ENCODE peak calls at places on chromosomes 7 and 10, in six cellular contexts. One of them, this sample, is unnamed.

GRCh38 chr10:96509017-96509641 is 4.6 kb downstream of the TLL2 start:
- DNase-seq in cardiac fibroblast: peak
- DNase-seq in endothelial cell: no peak
- DNase-seq in left lung: no peak
- DNase-seq in BJ: peak
- DNase-seq in H9: peak
- DNase-seq in this sample: peak

GRCh38 chr7:14403587-14403986 is 414.1 kb upstream of the ETV1 start:
- DNase-seq in cardiac fibroblast: no peak
- DNase-seq in endothelial cell: no peak
- DNase-seq in left lung: no peak
- DNase-seq in BJ: no peak
- DNase-seq in H9: no peak
- DNase-seq in this sample: no peak

GRCh38 chr10:12614390-12615003 is 265.1 kb downstream of the CAMK1D start:
- DNase-seq in cardiac fibroblast: peak
- DNase-seq in endothelial cell: no peak
- DNase-seq in left lung: no peak
- DNase-seq in BJ: no peak
- DNase-seq in H9: no peak
- DNase-seq in this sample: no peak

GRCh38 chr10:127989481-127989964 is 82.6 kb downstream of the PTPRE start:
- DNase-seq in cardiac fibroblast: no peak
- DNase-seq in endothelial cell: no peak
- DNase-seq in left lung: no peak
- DNase-seq in BJ: no peak
- DNase-seq in H9: no peak
- DNase-seq in this sample: no peak

GRCh38 chr7:138929969-138930368 is 51.2 kb downstream of the KIAA1549 start:
- DNase-seq in cardiac fibroblast: no peak
- DNase-seq in endothelial cell: no peak
- DNase-seq in left lung: no peak
- DNase-seq in BJ: no peak
- DNase-seq in H9: no peak
- DNase-seq in this sample: no peak

GRCh38 chr7:2956526-2957368 is 86.9 kb downstream of the CARD11 start:
- DNase-seq in cardiac fibroblast: peak
- DNase-seq in endothelial cell: no peak
- DNase-seq in left lung: no peak
- DNase-seq in BJ: no peak
- DNase-seq in H9: no peak
- DNase-seq in this sample: peak

GRCh38 chr7:92072708-92073107 is 61.6 kb downstream of the CYP51A1 start:
- DNase-seq in cardiac fibroblast: no peak
- DNase-seq in endothelial cell: no peak
- DNase-seq in left lung: no peak
- DNase-seq in BJ: no peak
- DNase-seq in H9: no peak
- DNase-seq in this sample: no peak

GRCh38 chr7:1555813-1556540 is at the start of gene TMEM184A:
- DNase-seq in cardiac fibroblast: no peak
- DNase-seq in endothelial cell: no peak
- DNase-seq in left lung: peak
- DNase-seq in BJ: no peak
- DNase-seq in H9: peak
- DNase-seq in this sample: no peak

GRCh38 chr7:100753750-100754149 is 20.4 kb downstream of the ZAN start:
- DNase-seq in cardiac fibroblast: no peak
- DNase-seq in endothelial cell: no peak
- DNase-seq in left lung: no peak
- DNase-seq in BJ: no peak
- DNase-seq in H9: no peak
- DNase-seq in this sample: no peak

GRCh38 chr10:111035542-111035941 is 41.3 kb upstream of the ADRA2A start:
- DNase-seq in cardiac fibroblast: peak
- DNase-seq in endothelial cell: no peak
- DNase-seq in left lung: no peak
- DNase-seq in BJ: no peak
- DNase-seq in H9: no peak
- DNase-seq in this sample: peak

GRCh38 chr10:127159648-127160245 is 36.6 kb downstream of the INSYN2A start:
- DNase-seq in cardiac fibroblast: no peak
- DNase-seq in endothelial cell: no peak
- DNase-seq in left lung: no peak
- DNase-seq in BJ: no peak
- DNase-seq in H9: no peak
- DNase-seq in this sample: no peak

GRCh38 chr10:52226448-52226847 is 87.6 kb upstream of the DKK1 start:
- DNase-seq in cardiac fibroblast: peak
- DNase-seq in endothelial cell: no peak
- DNase-seq in left lung: no peak
- DNase-seq in BJ: peak
- DNase-seq in H9: no peak
- DNase-seq in this sample: peak

GRCh38 chr7:106217089-106217542 is 67.7 kb downstream of the NAMPT start:
- DNase-seq in cardiac fibroblast: peak
- DNase-seq in endothelial cell: no peak
- DNase-seq in left lung: peak
- DNase-seq in BJ: no peak
- DNase-seq in H9: no peak
- DNase-seq in this sample: peak

GRCh38 chr7:142018154-142018553 is 22.5 kb downstream of the MGAM start:
- DNase-seq in cardiac fibroblast: no peak
- DNase-seq in endothelial cell: no peak
- DNase-seq in left lung: no peak
- DNase-seq in BJ: no peak
- DNase-seq in H9: no peak
- DNase-seq in this sample: no peak

GRCh38 chr7:47846117-47846836 is 102.0 kb downstream of the PKD1L1 start:
- DNase-seq in cardiac fibroblast: peak
- DNase-seq in endothelial cell: no peak
- DNase-seq in left lung: no peak
- DNase-seq in BJ: no peak
- DNase-seq in H9: no peak
- DNase-seq in this sample: peak

GRCh38 chr10:130935897-130936550 is 375.5 kb downstream of the TCERG1L start:
- DNase-seq in cardiac fibroblast: no peak
- DNase-seq in endothelial cell: no peak
- DNase-seq in left lung: no peak
- DNase-seq in BJ: no peak
- DNase-seq in H9: peak
- DNase-seq in this sample: no peak

GRCh38 chr10:114561008-114561523 is 97.0 kb downstream of the ABLIM1 start:
- DNase-seq in cardiac fibroblast: no peak
- DNase-seq in endothelial cell: no peak
- DNase-seq in left lung: no peak
- DNase-seq in BJ: no peak
- DNase-seq in H9: no peak
- DNase-seq in this sample: no peak

GRCh38 chr10:35058134-35058533 is 32.0 kb downstream of the CUL2 start:
- DNase-seq in cardiac fibroblast: peak
- DNase-seq in endothelial cell: no peak
- DNase-seq in left lung: no peak
- DNase-seq in BJ: peak
- DNase-seq in H9: no peak
- DNase-seq in this sample: peak

GRCh38 chr7:21497072-21497471 is 45.8 kb upstream of the DNAH11 start:
- DNase-seq in cardiac fibroblast: no peak
- DNase-seq in endothelial cell: peak
- DNase-seq in left lung: no peak
- DNase-seq in BJ: no peak
- DNase-seq in H9: no peak
- DNase-seq in this sample: peak

GRCh38 chr10:93790454-93790853 is 32.7 kb downstream of the LGI1 start:
- DNase-seq in cardiac fibroblast: no peak
- DNase-seq in endothelial cell: no peak
- DNase-seq in left lung: no peak
- DNase-seq in BJ: no peak
- DNase-seq in H9: no peak
- DNase-seq in this sample: no peak

DNA sequence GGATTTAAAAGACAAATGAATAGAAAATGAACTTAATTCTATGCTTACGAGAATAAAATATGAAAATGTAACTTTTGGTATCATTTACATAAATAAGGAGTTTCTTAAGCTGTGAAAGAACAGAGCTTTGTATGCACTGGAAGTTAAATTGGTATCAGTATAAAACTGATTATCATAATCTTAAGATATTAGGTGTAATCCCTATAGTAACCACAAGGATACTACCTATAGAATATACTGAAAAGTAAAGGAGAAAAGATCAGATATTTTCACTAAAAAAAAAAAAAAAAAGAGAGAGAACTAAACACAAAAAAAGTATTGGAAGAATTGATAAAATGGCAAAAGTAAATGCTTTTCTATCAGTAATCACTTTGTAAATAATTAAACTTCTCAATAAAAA is 100.1 kb downstream of the TWIST1 start:
- DNase-seq in cardiac fibroblast: no peak
- DNase-seq in endothelial cell: no peak
- DNase-seq in left lung: no peak
- DNase-seq in BJ: no peak
- DNase-seq in H9: no peak
- DNase-seq in this sample: no peak
- TF ChIP-seq CTCF in cardiac fibroblast: peak
- TF ChIP-seq CTCF in endothelial cell: peak
- TF ChIP-seq CTCF in left lung: no peak
- TF ChIP-seq CTCF in BJ: no peak
- TF ChIP-seq CTCF in H9: peak
- TF ChIP-seq CTCF in this sample: no peak

GRCh38 chr7:19117870-19118608 is 603 bp upstream of the TWIST1 start:
- DNase-seq in cardiac fibroblast: peak
- DNase-seq in endothelial cell: peak
- DNase-seq in left lung: peak
- DNase-seq in BJ: no peak
- DNase-seq in H9: peak
- DNase-seq in this sample: no peak
- TF ChIP-seq CTCF in cardiac fibroblast: peak
- TF ChIP-seq CTCF in endothelial cell: no peak
- TF ChIP-seq CTCF in left lung: no peak
- TF ChIP-seq CTCF in BJ: peak
- TF ChIP-seq CTCF in H9: no peak
- TF ChIP-seq CTCF in this sample: peak

GRCh38 chr7:44103941-44104879 is at the start of gene AEBP1:
- DNase-seq in cardiac fibroblast: peak
- DNase-seq in endothelial cell: peak
- DNase-seq in left lung: no peak
- DNase-seq in BJ: no peak
- DNase-seq in H9: peak
- DNase-seq in this sample: peak
- TF ChIP-seq CTCF in cardiac fibroblast: no peak
- TF ChIP-seq CTCF in endothelial cell: no peak
- TF ChIP-seq CTCF in left lung: no peak
- TF ChIP-seq CTCF in BJ: no peak
- TF ChIP-seq CTCF in H9: no peak
- TF ChIP-seq CTCF in this sample: no peak

GRCh38 chr7:121369462-121369861 is 26.6 kb downstream of the FAM3C start:
- DNase-seq in cardiac fibroblast: peak
- DNase-seq in endothelial cell: no peak
- DNase-seq in left lung: no peak
- DNase-seq in BJ: no peak
- DNase-seq in H9: no peak
- DNase-seq in this sample: peak
- TF ChIP-seq CTCF in cardiac fibroblast: no peak
- TF ChIP-seq CTCF in endothelial cell: no peak
- TF ChIP-seq CTCF in left lung: no peak
- TF ChIP-seq CTCF in BJ: no peak
- TF ChIP-seq CTCF in H9: no peak
- TF ChIP-seq CTCF in this sample: no peak

GRCh38 chr7:150421831-150422230 is 28.6 kb upstream of the GIMAP8 start:
- DNase-seq in cardiac fibroblast: no peak
- DNase-seq in endothelial cell: no peak
- DNase-seq in left lung: no peak
- DNase-seq in BJ: no peak
- DNase-seq in H9: peak
- DNase-seq in this sample: no peak

GRCh38 chr7:150417239-150417638 is 33.2 kb upstream of the GIMAP8 start:
- DNase-seq in cardiac fibroblast: no peak
- DNase-seq in endothelial cell: no peak
- DNase-seq in left lung: no peak
- DNase-seq in BJ: no peak
- DNase-seq in H9: no peak
- DNase-seq in this sample: no peak

GRCh38 chr7:150417863-150418262 is 32.6 kb upstream of the GIMAP8 start:
- DNase-seq in cardiac fibroblast: no peak
- DNase-seq in endothelial cell: no peak
- DNase-seq in left lung: no peak
- DNase-seq in BJ: no peak
- DNase-seq in H9: no peak
- DNase-seq in this sample: no peak

GRCh38 chr7:150420242-150420641 is 30.2 kb upstream of the GIMAP8 start:
- DNase-seq in cardiac fibroblast: no peak
- DNase-seq in endothelial cell: no peak
- DNase-seq in left lung: no peak
- DNase-seq in BJ: no peak
- DNase-seq in H9: peak
- DNase-seq in this sample: no peak

DNA sequence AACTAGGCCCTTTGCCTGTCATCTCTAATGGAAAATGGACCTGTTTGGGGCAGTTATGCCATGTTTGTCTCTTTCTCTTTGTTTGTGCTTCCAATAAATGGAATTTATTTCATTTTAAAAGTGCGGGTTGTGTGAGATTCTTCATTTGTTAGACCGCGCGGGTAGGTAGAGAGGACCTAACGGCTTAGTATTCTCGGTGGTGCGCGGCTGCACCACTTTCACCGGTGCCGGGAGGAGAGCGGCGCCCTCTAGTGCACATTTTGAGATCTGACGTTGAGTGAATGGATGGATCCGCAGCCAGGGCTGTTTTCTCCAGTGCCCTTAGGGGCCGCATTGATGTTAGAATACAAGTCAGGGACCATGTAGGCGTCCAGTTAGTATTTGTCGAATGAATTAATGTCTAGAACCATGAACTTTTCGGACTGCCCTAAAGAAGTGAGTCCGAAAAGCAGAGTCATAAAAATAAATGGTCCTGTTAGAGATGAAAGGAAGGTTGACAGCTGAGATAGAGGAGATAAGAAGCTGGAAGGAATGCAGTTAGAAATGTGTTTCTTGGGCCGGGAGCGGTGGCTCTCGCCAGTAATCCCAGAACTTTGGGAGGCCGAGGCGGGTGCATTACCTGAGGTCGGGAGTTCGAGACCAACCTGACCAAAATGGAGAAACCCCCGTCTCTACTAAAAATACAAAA is 29.3 kb upstream of the GIMAP8 start:
- DNase-seq in cardiac fibroblast: peak
- DNase-seq in endothelial cell: peak
- DNase-seq in left lung: peak
- DNase-seq in BJ: no peak
- DNase-seq in H9: peak
- DNase-seq in this sample: peak
- TF ChIP-seq CTCF in cardiac fibroblast: peak
- TF ChIP-seq CTCF in endothelial cell: peak
- TF ChIP-seq CTCF in left lung: peak
- TF ChIP-seq CTCF in BJ: peak
- TF ChIP-seq CTCF in H9: peak
- TF ChIP-seq CTCF in this sample: peak

GRCh38 chr7:36055207-36055606 is 97.8 kb upstream of the EEPD1 start:
- DNase-seq in cardiac fibroblast: no peak
- DNase-seq in endothelial cell: no peak
- DNase-seq in left lung: no peak
- DNase-seq in BJ: no peak
- DNase-seq in H9: no peak
- DNase-seq in this sample: no peak
- TF ChIP-seq CTCF in cardiac fibroblast: no peak
- TF ChIP-seq CTCF in endothelial cell: no peak
- TF ChIP-seq CTCF in left lung: no peak
- TF ChIP-seq CTCF in BJ: no peak
- TF ChIP-seq CTCF in H9: no peak
- TF ChIP-seq CTCF in this sample: no peak

GRCh38 chr7:52431082-52431815 is 604.2 kb upstream of the POM121L12 start:
- DNase-seq in cardiac fibroblast: no peak
- DNase-seq in endothelial cell: no peak
- DNase-seq in left lung: peak
- DNase-seq in BJ: no peak
- DNase-seq in H9: no peak
- DNase-seq in this sample: no peak
- TF ChIP-seq CTCF in cardiac fibroblast: no peak
- TF ChIP-seq CTCF in endothelial cell: no peak
- TF ChIP-seq CTCF in left lung: no peak
- TF ChIP-seq CTCF in BJ: no peak
- TF ChIP-seq CTCF in H9: no peak
- TF ChIP-seq CTCF in this sample: no peak